ENCODE peak calls at places on chromosomes 3 and 15, in eight cellular contexts. Z is foreskin fibroblast, G is IMR-90, T is psoas muscle, B is hepatocyte, D is GM23338, L is OCI-LY7, V is NB4. K is an unnamed sample.

GRCh38 chr15:98800437-98801233 is 152.3 kb downstream of the IGF1R start:
- DNase-seq in V (peak), B (peak), T (peak), G (peak), L (no peak), Z (peak), D (peak), K (no peak)

GRCh38 chr15:52801748-52802085 is 11.6 kb upstream of the ONECUT1 start:
- DNase-seq in D (no peak), V (no peak), T (no peak), L (no peak), Z (no peak), G (no peak), B (no peak), K (no peak)

GRCh38 chr3:155890671-155891190 is 20.3 kb downstream of the GMPS start:
- DNase-seq in G (peak), Z (peak), V (no peak), L (no peak), D (no peak), B (peak), T (no peak), K (no peak)

GRCh38 chr3:185685231-185686035 is 99.3 kb downstream of the SENP2 start:
- DNase-seq in L (no peak), D (no peak), G (no peak), B (no peak), V (peak), Z (peak), T (no peak), K (no peak)

GRCh38 chr15:37550360-37551024 is 383.9 kb upstream of the TMCO5A start:
- DNase-seq in V (no peak), B (no peak), Z (no peak), G (no peak), T (peak), L (no peak), D (peak), K (no peak)

GRCh38 chr3:37922721-37923575 is 61.3 kb downstream of the CTDSPL start:
- DNase-seq in G (peak), T (peak), D (no peak), B (no peak), Z (peak), L (no peak), V (peak), K (no peak)

GRCh38 chr3:193812791-193813505 is 219.9 kb downstream of the OPA1 start:
- DNase-seq in V (no peak), B (no peak), D (peak), Z (no peak), T (no peak), G (no peak), L (no peak), K (no peak)

GRCh38 chr3:114121996-114122709 is 56.7 kb downstream of the DRD3 start:
- DNase-seq in V (no peak), G (peak), D (no peak), L (no peak), Z (peak), T (no peak), B (no peak), K (no peak)

GRCh38 chr3:189419022-189419421 is 212.2 kb upstream of the TP63 start:
- DNase-seq in Z (no peak), T (no peak), V (no peak), L (no peak), D (no peak), G (no peak), B (no peak), K (no peak)

GRCh38 chr15:89937365-89938355 is 24.9 kb upstream of the ARPIN start:
- DNase-seq in G (no peak), V (peak), Z (no peak), L (no peak), T (no peak), D (no peak), B (no peak), K (no peak)

GRCh38 chr15:33586791-33587697 is 276.3 kb downstream of the RYR3 start:
- DNase-seq in D (no peak), Z (no peak), G (no peak), V (no peak), B (no peak), T (no peak), L (no peak), K (no peak)

GRCh38 chr15:39717134-39717533 is 65.5 kb downstream of the FSIP1 start:
- DNase-seq in G (no peak), V (no peak), D (no peak), Z (no peak), L (no peak), T (no peak), B (no peak), K (no peak)
- TF ChIP-seq CTCF in G (no peak), V (no peak), D (peak), Z (no peak), L (no peak), T (no peak), B (no peak), K (no peak)

GRCh38 chr3:141797167-141797773 is 34.1 kb downstream of the GRK7 start:
- DNase-seq in T (peak), L (no peak), D (peak), Z (peak), G (peak), B (peak), V (peak), K (no peak)

GRCh38 chr3:141795311-141795710 is 32.1 kb downstream of the GRK7 start:
- DNase-seq in Z (peak), T (no peak), B (no peak), L (no peak), G (no peak), D (no peak), V (peak), K (no peak)

GRCh38 chr3:141797819-141798405 is 34.7 kb downstream of the GRK7 start:
- DNase-seq in V (no peak), Z (no peak), T (no peak), D (no peak), G (no peak), L (no peak), B (no peak), K (no peak)

GRCh38 chr3:141795719-141796435 is 32.7 kb downstream of the GRK7 start:
- DNase-seq in T (peak), V (peak), B (no peak), L (no peak), D (no peak), G (no peak), Z (peak), K (no peak)

GRCh38 chr3:141796436-141797166 is 33.4 kb downstream of the GRK7 start:
- DNase-seq in L (peak), V (peak), D (no peak), T (no peak), G (no peak), B (no peak), Z (peak), K (peak)
- H3K4me3 ChIP-seq in L (no peak), V (peak), D (peak), T (peak), G (no peak), B (no peak), Z (no peak), K (no peak)

DNA sequence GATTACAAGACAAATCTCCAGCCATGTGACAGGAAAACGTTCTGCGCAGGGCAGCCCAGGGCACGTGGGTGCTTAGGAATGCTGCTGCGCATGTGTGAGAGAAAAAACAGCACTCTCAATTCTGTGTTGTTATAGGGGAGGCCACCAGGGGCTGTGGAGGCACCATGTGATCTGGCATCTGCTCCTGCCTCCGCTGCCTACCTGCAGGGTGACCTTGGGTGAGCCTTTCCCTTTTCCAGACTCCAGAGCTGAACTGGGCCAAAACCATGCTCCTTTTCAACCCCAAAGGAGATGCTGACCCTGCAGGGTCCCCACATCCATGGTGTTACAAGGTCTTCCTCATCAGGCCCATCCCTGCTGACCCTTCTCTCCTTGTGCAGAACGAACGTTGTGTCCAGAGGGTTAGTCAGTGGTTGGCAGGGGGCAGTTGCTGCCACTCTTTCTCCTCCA is 81.5 kb upstream of the RASGRF1 start:
- DNase-seq in D (peak), Z (no peak), T (no peak), V (no peak), B (no peak), L (no peak), G (no peak), K (no peak)
- TF ChIP-seq CTCF in D (peak), Z (no peak), T (no peak), V (no peak), B (no peak), L (no peak), G (no peak), K (peak)

DNA sequence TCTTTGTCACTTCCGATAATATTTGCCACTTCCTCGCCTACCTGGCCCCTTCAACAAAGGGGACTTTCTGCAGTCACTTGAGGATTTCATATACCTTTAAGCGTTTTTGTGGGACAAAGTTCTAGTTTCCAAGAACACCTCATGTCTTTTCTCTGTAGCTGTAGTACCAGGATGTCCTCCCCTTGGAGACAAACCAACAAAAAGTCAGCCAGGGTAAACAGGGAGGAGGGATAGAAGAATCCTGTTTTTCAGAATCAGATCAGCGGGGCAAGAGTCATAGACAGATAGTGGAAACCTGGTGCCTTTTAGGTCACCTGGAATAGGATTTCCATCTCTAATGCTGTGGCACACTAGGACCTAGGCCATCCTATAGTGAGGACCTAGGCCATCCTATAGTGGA is 4.5 kb downstream of the LRRC3B start:
- DNase-seq in B (no peak), L (no peak), V (no peak), Z (no peak), G (no peak), T (no peak), D (no peak), K (no peak)
- H3K4me3 ChIP-seq in B (no peak), L (no peak), V (no peak), Z (no peak), G (no peak), T (no peak), D (no peak), K (no peak)

DNA sequence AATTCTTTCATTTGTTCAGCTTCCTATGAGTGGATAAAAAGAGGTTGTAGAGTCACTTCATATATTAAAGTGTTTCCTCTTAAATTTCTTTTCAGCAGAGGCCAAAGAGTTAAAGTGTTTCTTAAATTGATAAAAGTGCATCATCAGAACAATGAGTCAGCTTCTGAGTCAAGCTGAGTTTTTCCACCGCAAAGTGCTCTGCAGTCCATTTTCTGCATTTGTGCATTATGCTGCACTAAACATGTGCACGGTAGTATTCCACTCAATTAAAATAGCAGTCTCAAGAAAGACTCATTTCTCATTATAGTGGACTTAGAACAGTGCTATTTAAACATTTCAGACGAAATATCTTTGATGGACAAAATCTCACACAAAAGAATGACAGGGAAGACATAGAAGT is 152.0 kb downstream of the ZBBX start:
- DNase-seq in T (no peak), B (no peak), Z (no peak), V (peak), L (no peak), G (peak), D (no peak), K (no peak)
- TF ChIP-seq CTCF in T (no peak), B (no peak), Z (no peak), V (no peak), L (no peak), G (no peak), D (no peak), K (no peak)

DNA sequence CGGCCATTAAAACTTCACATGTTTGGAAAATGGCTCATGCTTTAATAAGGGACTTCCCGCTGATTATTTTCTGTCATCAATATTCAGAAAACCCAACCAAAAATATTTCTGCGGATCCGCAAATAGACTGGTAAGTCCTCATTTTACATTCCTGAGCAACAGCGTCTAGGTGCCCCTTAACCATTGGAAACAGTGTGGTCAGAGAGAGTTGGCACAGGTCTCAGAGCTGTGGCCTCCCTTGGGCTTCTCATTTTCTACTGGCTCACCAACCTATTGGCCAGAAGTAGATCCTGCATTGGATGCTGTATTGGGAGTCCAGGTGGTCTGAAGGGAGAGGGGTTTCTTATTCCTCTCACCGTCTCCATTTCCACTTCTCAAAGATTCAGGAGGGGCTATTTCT is 348.1 kb upstream of the DCBLD2 start:
- DNase-seq in Z (no peak), L (no peak), V (no peak), D (no peak), T (no peak), G (no peak), B (no peak), K (no peak)
- H3K4me3 ChIP-seq in Z (no peak), L (no peak), V (no peak), D (no peak), T (no peak), G (no peak), B (no peak), K (no peak)

DNA sequence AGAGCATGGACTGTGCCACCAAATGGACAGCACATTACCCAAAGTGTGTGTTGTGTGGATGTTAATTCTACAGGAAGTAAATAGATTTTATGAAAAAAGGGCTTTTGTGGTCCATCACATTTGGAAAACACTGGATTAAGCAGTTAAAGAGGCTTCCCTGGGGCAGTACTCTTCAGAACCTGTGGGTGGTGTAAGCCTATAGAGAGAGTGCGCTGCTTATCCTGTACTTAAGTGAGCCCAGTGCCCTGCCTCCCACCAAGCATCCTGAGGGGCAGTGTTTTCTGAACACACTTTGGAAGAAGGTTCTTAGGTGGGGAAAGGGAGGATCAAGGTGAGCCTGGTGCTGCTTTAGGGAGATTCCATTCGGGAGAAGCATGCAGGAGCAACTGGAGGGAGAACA is 10.9 kb downstream of the TTLL3 start:
- DNase-seq in Z (peak), D (peak), L (peak), B (no peak), T (no peak), G (peak), V (peak), K (no peak)
- TF ChIP-seq CTCF in Z (peak), D (peak), L (peak), B (peak), T (no peak), G (peak), V (peak), K (peak)